ENCODE peak calls at places on chromosomes 3 and 15, in eight cellular contexts. P is aorta; Y is fibroblast of mammary gland; R is putamen; Q is endothelial cell of umbilical vein; X is fibroblast of pulmonary artery; V is stimulated activated CD8-positive, alpha-beta memory T cell treated with anti-CD3 and anti-CD28 coated beads, Interleukin-4, amount 100 ng/mL, for 48 hours; E is activated T-cell treated with anti-CD3 and anti-CD28 coated beads, Interleukin-2, amount 50 U/mL, for 1 hour. M is an unnamed sample.

GRCh38 chr15:98077186-98077585 is 116.7 kb downstream of the ARRDC4 start:
- DNase-seq in Q (no peak), X (no peak), R (peak), E (no peak), P (peak), Y (peak), V (no peak), M (peak)

GRCh38 chr3:147775816-147776530 is 366.8 kb downstream of the ZIC1 start:
- DNase-seq in E (no peak), Q (no peak), X (peak), Y (peak), R (no peak), V (no peak), P (no peak), M (no peak)

GRCh38 chr15:100690032-100690785 is 87.8 kb downstream of the ASB7 start:
- DNase-seq in P (no peak), R (no peak), E (no peak), Y (no peak), Q (no peak), X (no peak), V (no peak), M (no peak)

GRCh38 chr3:48409291-48410201 is 20.3 kb downstream of the PLXNB1 start:
- DNase-seq in R (no peak), P (peak), X (no peak), Y (no peak), E (peak), Q (no peak), V (no peak), M (no peak)

GRCh38 chr3:167031364-167032049 is 348.6 kb downstream of the ZBBX start:
- DNase-seq in Y (no peak), R (no peak), Q (no peak), X (no peak), P (no peak), V (no peak), E (no peak), M (no peak)

GRCh38 chr3:105691053-105691452 is 177.8 kb downstream of the CBLB start:
- DNase-seq in R (no peak), P (no peak), X (no peak), E (no peak), V (no peak), Y (no peak), Q (no peak), M (no peak)

GRCh38 chr15:72472907-72473669 is 1.0 kb upstream of the ARIH1 start:
- DNase-seq in V (no peak), Q (no peak), E (no peak), R (peak), X (peak), Y (peak), P (no peak), M (peak)

GRCh38 chr3:125116311-125117069 is 60.7 kb upstream of the HEG1 start:
- DNase-seq in R (no peak), Q (no peak), V (no peak), P (no peak), E (no peak), Y (peak), X (peak), M (peak)

GRCh38 chr3:183298708-183299153 is 45.7 kb downstream of the B3GNT5 start:
- DNase-seq in Y (peak), Q (no peak), R (peak), V (no peak), E (no peak), X (peak), P (peak), M (peak)

GRCh38 chr15:67840747-67841634 is 1.1 kb upstream of the RNU6-1 start:
- DNase-seq in E (peak), V (peak), Q (peak), X (peak), Y (peak), R (peak), P (no peak), M (peak)

GRCh38 chr3:10602769-10603768 is 97.7 kb upstream of the ATP2B2 start:
- DNase-seq in V (peak), P (no peak), R (peak), E (peak), Q (no peak), X (no peak), Y (no peak), M (no peak)

GRCh38 chr3:14016900-14017475 is 107.7 kb downstream of the CHCHD4 start:
- DNase-seq in V (no peak), Y (no peak), Q (no peak), E (no peak), P (no peak), X (no peak), R (no peak), M (peak)

GRCh38 chr15:29034151-29034550 is 148.4 kb downstream of the APBA2 start:
- DNase-seq in E (no peak), R (no peak), X (peak), P (no peak), V (no peak), Y (no peak), Q (no peak), M (peak)

GRCh38 chr3:69051796-69052566 is at the start of gene TMF1:
- DNase-seq in Y (peak), R (peak), V (peak), Q (peak), X (peak), P (peak), E (peak), M (peak)

GRCh38 chr15:43749690-43750345 is 3.6 kb downstream of the PDIA3 start:
- DNase-seq in Y (peak), V (peak), E (no peak), Q (no peak), P (no peak), X (no peak), R (no peak), M (peak)

GRCh38 chr15:86915811-86916331 is 836.2 kb downstream of the AGBL1 start:
- DNase-seq in E (no peak), P (no peak), X (peak), Y (peak), Q (no peak), R (peak), V (no peak), M (peak)

GRCh38 chr15:48862705-48863104 is 15.2 kb upstream of the EID1 start:
- DNase-seq in X (no peak), Q (no peak), V (no peak), E (no peak), P (no peak), Y (no peak), R (no peak), M (no peak)

GRCh38 chr3:173911446-173911845 is 513.9 kb downstream of the NLGN1 start:
- DNase-seq in P (no peak), Y (no peak), E (no peak), X (no peak), V (no peak), R (peak), Q (no peak), M (peak)

GRCh38 chr3:157500232-157500631 is 3.0 kb downstream of the VEPH1 start:
- DNase-seq in R (no peak), Q (no peak), Y (no peak), E (no peak), V (no peak), P (no peak), X (no peak), M (no peak)

GRCh38 chr15:41258706-41259471 is 27.8 kb downstream of the CHP1 start:
- DNase-seq in P (no peak), X (peak), Q (no peak), Y (peak), E (no peak), V (no peak), R (no peak), M (no peak)

M was measured in RPMI7951.